ENCODE peak calls at places on chromosomes 11 and 22, in ten cellular contexts. One of them, this sample, is unnamed.
A peak's percentile ranks its signal among the peaks of the same experiment; 100 is the strongest.

GRCh38 chr11:43360361-43361032 is 1.8 kb downstream of the TTC17 start:
- DNase-seq in A549: no peak
- DNase-seq in K562: peak; percentile 58
- DNase-seq in tibial nerve: no peak
- DNase-seq in stomach: no peak
- DNase-seq in heart left ventricle: no peak
- DNase-seq in esophagus squamous epithelium: no peak
- DNase-seq in sigmoid colon: no peak
- DNase-seq in uterus: no peak
- DNase-seq in transverse colon: no peak
- DNase-seq in this sample: no peak

GRCh38 chr11:134513585-134514120 is 101.6 kb upstream of the B3GAT1 start:
- DNase-seq in esophagus squamous epithelium: no peak
- DNase-seq in sigmoid colon: peak; percentile 26
- DNase-seq in uterus: peak; percentile 3
- DNase-seq in heart left ventricle: no peak
- DNase-seq in tibial nerve: no peak
- DNase-seq in K562: no peak
- DNase-seq in stomach: no peak
- DNase-seq in A549: no peak
- DNase-seq in transverse colon: no peak
- DNase-seq in this sample: no peak

GRCh38 chr22:47054231-47055072 is 292.0 kb downstream of the TBC1D22A start:
- DNase-seq in K562: no peak
- DNase-seq in sigmoid colon: no peak
- DNase-seq in esophagus squamous epithelium: no peak
- DNase-seq in stomach: no peak
- DNase-seq in A549: no peak
- DNase-seq in heart left ventricle: no peak
- DNase-seq in uterus: no peak
- DNase-seq in transverse colon: no peak
- DNase-seq in tibial nerve: no peak
- DNase-seq in this sample: no peak

GRCh38 chr11:77086521-77087472 is 15.8 kb upstream of the OMP start:
- DNase-seq in transverse colon: peak; percentile 87
- DNase-seq in K562: peak; percentile 20
- DNase-seq in heart left ventricle: peak; percentile 27
- DNase-seq in esophagus squamous epithelium: no peak
- DNase-seq in sigmoid colon: peak; percentile 60
- DNase-seq in tibial nerve: no peak
- DNase-seq in uterus: no peak
- DNase-seq in A549: no peak
- DNase-seq in stomach: peak; percentile 80
- DNase-seq in this sample: no peak

GRCh38 chr11:19328586-19329311 is 88.0 kb upstream of the E2F8 start:
- DNase-seq in tibial nerve: no peak
- DNase-seq in esophagus squamous epithelium: no peak
- DNase-seq in heart left ventricle: no peak
- DNase-seq in stomach: no peak
- DNase-seq in A549: no peak
- DNase-seq in K562: no peak
- DNase-seq in uterus: no peak
- DNase-seq in transverse colon: no peak
- DNase-seq in sigmoid colon: no peak
- DNase-seq in this sample: no peak

GRCh38 chr22:31929126-31929928 is 15.0 kb upstream of the YWHAH start:
- DNase-seq in heart left ventricle: peak; percentile 78
- DNase-seq in uterus: no peak
- DNase-seq in tibial nerve: no peak
- DNase-seq in A549: no peak
- DNase-seq in sigmoid colon: no peak
- DNase-seq in stomach: no peak
- DNase-seq in esophagus squamous epithelium: no peak
- DNase-seq in K562: no peak
- DNase-seq in transverse colon: no peak
- DNase-seq in this sample: no peak

GRCh38 chr11:56521955-56522354 is 21.1 kb downstream of the OR5M11 start:
- DNase-seq in A549: peak; percentile 47
- DNase-seq in K562: no peak
- DNase-seq in tibial nerve: no peak
- DNase-seq in transverse colon: peak; percentile 19
- DNase-seq in esophagus squamous epithelium: no peak
- DNase-seq in heart left ventricle: no peak
- DNase-seq in stomach: no peak
- DNase-seq in uterus: no peak
- DNase-seq in sigmoid colon: no peak
- DNase-seq in this sample: no peak

GRCh38 chr11:134853972-134854371 is 441.9 kb upstream of the B3GAT1 start:
- DNase-seq in A549: no peak
- DNase-seq in esophagus squamous epithelium: no peak
- DNase-seq in stomach: no peak
- DNase-seq in K562: no peak
- DNase-seq in tibial nerve: no peak
- DNase-seq in sigmoid colon: no peak
- DNase-seq in transverse colon: no peak
- DNase-seq in heart left ventricle: no peak
- DNase-seq in uterus: no peak
- DNase-seq in this sample: no peak

GRCh38 chr11:90764691-90765090 is 541.8 kb upstream of the CHORDC1 start:
- DNase-seq in uterus: no peak
- DNase-seq in heart left ventricle: no peak
- DNase-seq in tibial nerve: no peak
- DNase-seq in K562: no peak
- DNase-seq in A549: no peak
- DNase-seq in stomach: no peak
- DNase-seq in transverse colon: no peak
- DNase-seq in sigmoid colon: no peak
- DNase-seq in esophagus squamous epithelium: no peak
- DNase-seq in this sample: no peak

GRCh38 chr22:21568207-21569075 is 927 bp downstream of the UBE2L3 start:
- DNase-seq in tibial nerve: no peak
- DNase-seq in stomach: no peak
- DNase-seq in transverse colon: peak; percentile 39
- DNase-seq in esophagus squamous epithelium: no peak
- DNase-seq in uterus: no peak
- DNase-seq in A549: peak; percentile 19
- DNase-seq in heart left ventricle: peak; percentile 27
- DNase-seq in K562: peak; percentile 86
- DNase-seq in sigmoid colon: no peak
- DNase-seq in this sample: peak; percentile 13

GRCh38 chr22:24801906-24802504 is 4.0 kb upstream of the SGSM1 start:
- DNase-seq in heart left ventricle: no peak
- DNase-seq in esophagus squamous epithelium: no peak
- DNase-seq in stomach: no peak
- DNase-seq in sigmoid colon: no peak
- DNase-seq in uterus: no peak
- DNase-seq in A549: no peak
- DNase-seq in tibial nerve: no peak
- DNase-seq in transverse colon: no peak
- DNase-seq in K562: no peak
- DNase-seq in this sample: no peak

GRCh38 chr11:10302744-10303557 is 1.9 kb upstream of the ADM start:
- DNase-seq in A549: peak; percentile 67
- DNase-seq in tibial nerve: peak; percentile 84
- DNase-seq in sigmoid colon: peak; percentile 96
- DNase-seq in heart left ventricle: peak; percentile 93
- DNase-seq in transverse colon: peak; percentile 95
- DNase-seq in esophagus squamous epithelium: peak; percentile 32
- DNase-seq in stomach: peak; percentile 93
- DNase-seq in K562: peak; percentile 72
- DNase-seq in uterus: peak; percentile 87
- DNase-seq in this sample: peak; percentile 98

GRCh38 chr11:66419825-66420224 is 1.0 kb upstream of the NPAS4 start:
- DNase-seq in stomach: no peak
- DNase-seq in A549: no peak
- DNase-seq in sigmoid colon: no peak
- DNase-seq in K562: no peak
- DNase-seq in esophagus squamous epithelium: no peak
- DNase-seq in heart left ventricle: no peak
- DNase-seq in uterus: peak; percentile 30
- DNase-seq in transverse colon: no peak
- DNase-seq in tibial nerve: no peak
- DNase-seq in this sample: no peak

GRCh38 chr11:67606477-67607295 is at the start of gene NDUFV1:
- DNase-seq in sigmoid colon: peak; percentile 98
- DNase-seq in transverse colon: peak; percentile 98
- DNase-seq in heart left ventricle: peak; percentile 99
- DNase-seq in esophagus squamous epithelium: peak; percentile 78
- DNase-seq in uterus: peak; percentile 96
- DNase-seq in A549: peak; percentile 92
- DNase-seq in tibial nerve: peak; percentile 96
- DNase-seq in K562: peak; percentile 98
- DNase-seq in stomach: peak; percentile 98
- DNase-seq in this sample: peak; percentile 99

GRCh38 chr11:1877211-1878133 is 14.2 kb downstream of the PRR33 start:
- DNase-seq in stomach: peak; percentile 61
- DNase-seq in heart left ventricle: peak; percentile 84
- DNase-seq in sigmoid colon: peak; percentile 80
- DNase-seq in A549: no peak
- DNase-seq in uterus: peak; percentile 82
- DNase-seq in K562: no peak
- DNase-seq in tibial nerve: peak; percentile 19
- DNase-seq in transverse colon: peak; percentile 51
- DNase-seq in esophagus squamous epithelium: no peak
- DNase-seq in this sample: peak; percentile 29

GRCh38 chr22:31857247-31857646 is 87.1 kb upstream of the YWHAH start:
- DNase-seq in tibial nerve: no peak
- DNase-seq in stomach: no peak
- DNase-seq in K562: peak; percentile 49
- DNase-seq in A549: no peak
- DNase-seq in esophagus squamous epithelium: no peak
- DNase-seq in sigmoid colon: no peak
- DNase-seq in heart left ventricle: no peak
- DNase-seq in transverse colon: no peak
- DNase-seq in uterus: no peak
- DNase-seq in this sample: no peak

GRCh38 chr11:127639916-127640315 is 639.3 kb upstream of the KIRREL3 start:
- DNase-seq in sigmoid colon: no peak
- DNase-seq in tibial nerve: no peak
- DNase-seq in A549: no peak
- DNase-seq in uterus: no peak
- DNase-seq in heart left ventricle: no peak
- DNase-seq in transverse colon: no peak
- DNase-seq in esophagus squamous epithelium: no peak
- DNase-seq in stomach: no peak
- DNase-seq in K562: no peak
- DNase-seq in this sample: no peak

GRCh38 chr11:28833670-28834069 is 725.5 kb downstream of the METTL15 start:
- DNase-seq in stomach: no peak
- DNase-seq in esophagus squamous epithelium: no peak
- DNase-seq in uterus: no peak
- DNase-seq in K562: no peak
- DNase-seq in heart left ventricle: no peak
- DNase-seq in sigmoid colon: no peak
- DNase-seq in A549: peak; percentile 94
- DNase-seq in tibial nerve: no peak
- DNase-seq in transverse colon: no peak
- DNase-seq in this sample: no peak

GRCh38 chr11:61972796-61973602 is 5.6 kb upstream of the FTH1 start:
- DNase-seq in uterus: no peak
- DNase-seq in A549: peak; percentile 79
- DNase-seq in stomach: no peak
- DNase-seq in K562: no peak
- DNase-seq in esophagus squamous epithelium: no peak
- DNase-seq in tibial nerve: no peak
- DNase-seq in heart left ventricle: no peak
- DNase-seq in sigmoid colon: no peak
- DNase-seq in transverse colon: no peak
- DNase-seq in this sample: peak; percentile 64
- TF ChIP-seq POLR2A in uterus: peak; percentile 22
- TF ChIP-seq POLR2A in A549: no peak
- TF ChIP-seq POLR2A in stomach: no peak
- TF ChIP-seq POLR2A in K562: no peak
- TF ChIP-seq POLR2A in esophagus squamous epithelium: no peak
- TF ChIP-seq POLR2A in tibial nerve: peak; percentile 13
- TF ChIP-seq POLR2A in heart left ventricle: no peak
- TF ChIP-seq POLR2A in sigmoid colon: no peak
- TF ChIP-seq POLR2A in transverse colon: no peak
- TF ChIP-seq POLR2A in this sample: no peak

GRCh38 chr22:40399661-40400060 is 29.3 kb downstream of the SGSM3 start:
- DNase-seq in K562: no peak
- DNase-seq in esophagus squamous epithelium: no peak
- DNase-seq in heart left ventricle: no peak
- DNase-seq in tibial nerve: no peak
- DNase-seq in A549: no peak
- DNase-seq in transverse colon: no peak
- DNase-seq in uterus: no peak
- DNase-seq in sigmoid colon: no peak
- DNase-seq in stomach: no peak
- DNase-seq in this sample: no peak
- H3K4me1 ChIP-seq in K562: peaks cover 6% of the 10 kb centered on the region
- H3K4me1 ChIP-seq in esophagus squamous epithelium: peaks cover 15% of the 10 kb centered on the region
- H3K4me1 ChIP-seq in heart left ventricle: peaks cover 22% of the 10 kb centered on the region
- H3K4me1 ChIP-seq in tibial nerve: no peaks in the 10 kb centered on the region
- H3K4me1 ChIP-seq in A549: no peaks in the 10 kb centered on the region
- H3K4me1 ChIP-seq in transverse colon: peaks cover 54% of the 10 kb centered on the region
- H3K4me1 ChIP-seq in uterus: no peaks in the 10 kb centered on the region
- H3K4me1 ChIP-seq in sigmoid colon: no peaks in the 10 kb centered on the region
- H3K4me1 ChIP-seq in stomach: peaks cover 45% of the 10 kb centered on the region
- H3K4me1 ChIP-seq in this sample: peaks cover 29% of the 10 kb centered on the region

DNA sequence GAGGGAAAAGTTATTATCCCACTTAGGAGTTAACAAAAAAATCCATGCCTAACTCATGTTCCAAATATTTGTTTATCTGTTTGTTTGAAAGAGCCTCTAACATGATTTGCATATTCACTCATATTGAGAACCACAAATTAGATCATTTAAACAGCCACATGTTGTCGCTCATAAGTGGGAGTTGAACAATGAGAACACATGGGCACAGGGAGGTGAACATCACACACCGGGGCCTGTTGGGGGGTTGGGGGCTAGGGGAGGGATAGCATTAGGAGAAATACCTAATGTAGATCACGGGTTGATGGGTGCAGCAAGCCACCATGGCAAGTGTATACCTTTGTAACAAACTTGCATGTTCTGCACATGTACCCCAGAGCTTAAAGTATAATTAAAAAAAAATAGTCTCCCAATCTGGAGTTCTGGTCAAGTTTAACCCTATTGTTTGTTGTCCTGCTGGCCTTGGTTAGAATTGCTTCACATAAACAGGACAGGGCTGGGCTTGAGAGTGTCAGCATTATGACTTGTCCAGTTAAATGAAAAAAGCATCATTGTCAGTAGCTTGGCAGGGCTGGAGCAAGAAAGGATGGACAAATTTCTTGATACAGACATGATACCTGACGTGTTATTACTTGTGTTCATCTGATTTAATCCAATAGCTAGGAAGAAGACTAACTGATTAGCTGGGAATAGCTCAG is 57.8 kb upstream of the PSMA1 start:
- DNase-seq in tibial nerve: no peak
- DNase-seq in transverse colon: no peak
- DNase-seq in K562: no peak
- DNase-seq in uterus: no peak
- DNase-seq in esophagus squamous epithelium: no peak
- DNase-seq in heart left ventricle: no peak
- DNase-seq in sigmoid colon: no peak
- DNase-seq in A549: no peak
- DNase-seq in stomach: no peak
- DNase-seq in this sample: no peak
- H3K4me3 ChIP-seq in tibial nerve: no peak overlapping the region
- H3K4me3 ChIP-seq in transverse colon: no peak overlapping the region
- H3K4me3 ChIP-seq in K562: no peak overlapping the region
- H3K4me3 ChIP-seq in uterus: no peak overlapping the region
- H3K4me3 ChIP-seq in esophagus squamous epithelium: no peak overlapping the region
- H3K4me3 ChIP-seq in heart left ventricle: no peak overlapping the region
- H3K4me3 ChIP-seq in sigmoid colon: no peak overlapping the region
- H3K4me3 ChIP-seq in A549: no peak overlapping the region
- H3K4me3 ChIP-seq in stomach: no peak overlapping the region
- H3K4me3 ChIP-seq in this sample: no peak overlapping the region

GRCh38 chr11:82996966-82997606 is 74.6 kb downstream of the RAB30 start:
- DNase-seq in K562: no peak
- DNase-seq in stomach: peak; percentile 58
- DNase-seq in uterus: no peak
- DNase-seq in sigmoid colon: no peak
- DNase-seq in A549: no peak
- DNase-seq in heart left ventricle: no peak
- DNase-seq in tibial nerve: no peak
- DNase-seq in transverse colon: peak; percentile 80
- DNase-seq in esophagus squamous epithelium: no peak
- DNase-seq in this sample: no peak
- TF ChIP-seq POLR2A in K562: no peak
- TF ChIP-seq POLR2A in stomach: no peak
- TF ChIP-seq POLR2A in uterus: no peak
- TF ChIP-seq POLR2A in sigmoid colon: no peak
- TF ChIP-seq POLR2A in A549: no peak
- TF ChIP-seq POLR2A in heart left ventricle: no peak
- TF ChIP-seq POLR2A in tibial nerve: no peak
- TF ChIP-seq POLR2A in transverse colon: peak; percentile 54
- TF ChIP-seq POLR2A in esophagus squamous epithelium: no peak
- TF ChIP-seq POLR2A in this sample: no peak